ENCODE peak calls at places on chromosome 16, in six cellular contexts. B is K562, L is stomach, X is H1, F is HepG2, O is transverse colon. D is an unnamed sample.

GRCh38 chr16:50560903-50561863 is 13.0 kb downstream of the NKD1 start:
- DNase-seq in B (no peak), L (no peak), X (no peak), F (peak), O (no peak), D (no peak)

GRCh38 chr16:14628806-14629611 is 1.1 kb downstream of the PARN start:
- DNase-seq in B (no peak), L (no peak), X (no peak), F (no peak), O (no peak), D (no peak)

GRCh38 chr16:85570213-85570734 is 42.8 kb upstream of the GSE1 start:
- DNase-seq in B (no peak), L (peak), X (no peak), F (no peak), O (no peak), D (no peak)

GRCh38 chr16:50861926-50862325 is 120.0 kb downstream of the CYLD start:
- DNase-seq in B (no peak), L (no peak), X (no peak), F (peak), O (no peak), D (no peak)

GRCh38 chr16:28193530-28194423 is 18.0 kb downstream of the XPO6 start:
- DNase-seq in B (no peak), L (no peak), X (no peak), F (no peak), O (no peak), D (no peak)

GRCh38 chr16:74984194-74984669 is 691 bp downstream of the WDR59 start:
- DNase-seq in B (no peak), L (no peak), X (no peak), F (peak), O (no peak), D (no peak)

GRCh38 chr16:55641430-55642056 is 14.2 kb upstream of the SLC6A2 start:
- DNase-seq in B (no peak), L (no peak), X (no peak), F (peak), O (no peak), D (no peak)

GRCh38 chr16:59478806-59479205 is 744.7 kb upstream of the GOT2 start:
- DNase-seq in B (no peak), L (no peak), X (no peak), F (no peak), O (no peak), D (no peak)

GRCh38 chr16:29877266-29877961 is 14.4 kb upstream of the CDIPT start:
- DNase-seq in B (peak), L (no peak), X (peak), F (no peak), O (no peak), D (no peak)

GRCh38 chr16:12988071-12988470 is 86.7 kb downstream of the SHISA9 start:
- DNase-seq in B (no peak), L (no peak), X (no peak), F (no peak), O (no peak), D (no peak)

GRCh38 chr16:25006504-25007055 is 8.6 kb downstream of the ARHGAP17 start:
- DNase-seq in B (no peak), L (no peak), X (no peak), F (peak), O (peak), D (no peak)

GRCh38 chr16:50308237-50308965 is 42.0 kb downstream of the ADCY7 start:
- DNase-seq in B (no peak), L (peak), X (no peak), F (no peak), O (no peak), D (peak)

GRCh38 chr16:48330847-48331204 is 54.4 kb downstream of the SIAH1 start:
- DNase-seq in B (no peak), L (no peak), X (no peak), F (no peak), O (no peak), D (no peak)

GRCh38 chr16:55443855-55444254 is 35.1 kb upstream of the MMP2 start:
- DNase-seq in B (no peak), L (no peak), X (no peak), F (no peak), O (no peak), D (no peak)

GRCh38 chr16:69618307-69618706 is 52.5 kb downstream of the NFAT5 start:
- DNase-seq in B (no peak), L (no peak), X (no peak), F (no peak), O (no peak), D (no peak)

GRCh38 chr16:17434006-17434405 is 36.8 kb downstream of the XYLT1 start:
- DNase-seq in B (no peak), L (no peak), X (no peak), F (no peak), O (no peak), D (no peak)

GRCh38 chr16:79874391-79874790 is 273.9 kb upstream of the MAF start:
- DNase-seq in B (no peak), L (no peak), X (no peak), F (no peak), O (peak), D (peak)

GRCh38 chr16:88074041-88074440 is 122.8 kb downstream of the BANP start:
- DNase-seq in B (no peak), L (no peak), X (no peak), F (no peak), O (no peak), D (no peak)

GRCh38 chr16:12160249-12160648 is 183.7 kb downstream of the SNX29 start:
- DNase-seq in B (no peak), L (no peak), X (no peak), F (no peak), O (no peak), D (no peak)

GRCh38 chr16:74874123-74874522 is 99.5 kb upstream of the FA2H start:
- DNase-seq in B (no peak), L (no peak), X (no peak), F (no peak), O (no peak), D (no peak)

GRCh38 chr16:25013751-25014499 is 1.2 kb downstream of the ARHGAP17 start:
- DNase-seq in B (no peak), L (no peak), X (no peak), F (no peak), O (no peak), D (no peak)

GRCh38 chr16:88720396-88720970 is 14.2 kb downstream of the CTU2 start:
- DNase-seq in B (no peak), L (no peak), X (no peak), F (no peak), O (no peak), D (no peak)

GRCh38 chr16:29994613-29995329 is 646 bp downstream of the HIRIP3 start:
- DNase-seq in B (peak), L (peak), X (no peak), F (no peak), O (peak), D (peak)

GRCh38 chr16:15855704-15856003 is 1.2 kb downstream of the MYH11 start:
- DNase-seq in B (no peak), L (no peak), X (no peak), F (no peak), O (no peak), D (no peak)

GRCh38 chr16:8854298-8854948 is 14.4 kb downstream of the CARHSP1 start:
- DNase-seq in B (no peak), L (no peak), X (no peak), F (no peak), O (peak), D (peak)

GRCh38 chr16:75566889-75567255 is 693 bp downstream of the GABARAPL2 start:
- DNase-seq in B (peak), L (no peak), X (no peak), F (no peak), O (peak), D (no peak)

GRCh38 chr16:19116711-19117449 is 3.1 kb downstream of the ITPRIPL2 start:
- DNase-seq in B (no peak), L (no peak), X (no peak), F (no peak), O (no peak), D (no peak)

GRCh38 chr16:87391950-87392822 is at the start of gene MAP1LC3B:
- DNase-seq in B (peak), L (peak), X (peak), F (peak), O (peak), D (peak)

GRCh38 chr16:88049561-88050545 is 98.6 kb downstream of the BANP start:
- DNase-seq in B (no peak), L (no peak), X (no peak), F (no peak), O (no peak), D (peak)

GRCh38 chr16:10878328-10878643 is 1.3 kb downstream of the CIITA start:
- DNase-seq in B (no peak), L (no peak), X (no peak), F (no peak), O (no peak), D (no peak)

GRCh38 chr16:25064967-25065366 is 46.6 kb upstream of the LCMT1 start:
- DNase-seq in B (no peak), L (no peak), X (no peak), F (peak), O (no peak), D (peak)

GRCh38 chr16:55439101-55439690 is 39.8 kb upstream of the MMP2 start:
- DNase-seq in B (no peak), L (no peak), X (no peak), F (no peak), O (no peak), D (no peak)

GRCh38 chr16:2191446-2191706 is 5.0 kb downstream of the CASKIN1 start:
- DNase-seq in B (no peak), L (no peak), X (no peak), F (no peak), O (no peak), D (no peak)

GRCh38 chr16:68907297-68907999 is 64.1 kb downstream of the TANGO6 start:
- DNase-seq in B (no peak), L (no peak), X (no peak), F (peak), O (no peak), D (no peak)

GRCh38 chr16:30985401-30986128 is 558 bp downstream of the HSD3B7 start:
- DNase-seq in B (peak), L (peak), X (no peak), F (peak), O (peak), D (no peak)

GRCh38 chr16:72428611-72429376 is 256.8 kb upstream of the PMFBP1 start:
- DNase-seq in B (no peak), L (no peak), X (no peak), F (no peak), O (no peak), D (no peak)

GRCh38 chr16:57357330-57358151 is 1.0 kb upstream of the CCL22 start:
- DNase-seq in B (no peak), L (peak), X (no peak), F (peak), O (no peak), D (no peak)

GRCh38 chr16:57358527-57359095 is at the start of gene CCL22:
- DNase-seq in B (no peak), L (peak), X (no peak), F (no peak), O (no peak), D (no peak)

GRCh38 chr16:57354311-57354710 is 4.3 kb upstream of the CCL22 start:
- DNase-seq in B (no peak), L (peak), X (no peak), F (no peak), O (no peak), D (no peak)

GRCh38 chr16:57356547-57356946 is 2.0 kb upstream of the CCL22 start:
- DNase-seq in B (no peak), L (peak), X (no peak), F (no peak), O (no peak), D (no peak)

GRCh38 chr16:57355898-57356414 is 2.6 kb upstream of the CCL22 start:
- DNase-seq in B (no peak), L (peak), X (no peak), F (no peak), O (no peak), D (no peak)
- TF ChIP-seq CTCF in B (no peak), L (no peak), X (no peak), F (no peak), O (no peak), D (no peak)

GRCh38 chr16:60741810-60742209 is 1294.4 kb downstream of the CDH8 start:
- DNase-seq in B (no peak), L (no peak), X (no peak), F (no peak), O (no peak), D (no peak)
- TF ChIP-seq EP300 in B (no peak), L (no peak), X (no peak), F (no peak), O (no peak), D (no peak)

GRCh38 chr16:53090591-53091507 is 36.1 kb downstream of the CHD9 start:
- DNase-seq in B (no peak), L (peak), X (no peak), F (peak), O (peak), D (peak)
- TF ChIP-seq POLR2AphosphoS5 in B (no peak), L (peak), X (no peak), F (no peak), O (peak), D (peak)

GRCh38 chr16:3822366-3823045 is 58.0 kb downstream of the CREBBP start:
- DNase-seq in B (no peak), L (no peak), X (no peak), F (no peak), O (no peak), D (no peak)
- TF ChIP-seq CTCF in B (no peak), L (no peak), X (no peak), F (no peak), O (no peak), D (no peak)

GRCh38 chr16:22296225-22297113 is 740 bp upstream of the POLR3E start:
- DNase-seq in B (peak), L (no peak), X (no peak), F (peak), O (no peak), D (peak)

GRCh38 chr16:22299036-22299435 is 1.8 kb downstream of the POLR3E start:
- DNase-seq in B (peak), L (no peak), X (no peak), F (no peak), O (no peak), D (no peak)

GRCh38 chr16:22300427-22301071 is 3.3 kb downstream of the POLR3E start:
- DNase-seq in B (peak), L (peak), X (no peak), F (peak), O (peak), D (peak)

GRCh38 chr16:22297871-22298733 is 893 bp downstream of the POLR3E start:
- DNase-seq in B (peak), L (peak), X (no peak), F (peak), O (peak), D (peak)

DNA sequence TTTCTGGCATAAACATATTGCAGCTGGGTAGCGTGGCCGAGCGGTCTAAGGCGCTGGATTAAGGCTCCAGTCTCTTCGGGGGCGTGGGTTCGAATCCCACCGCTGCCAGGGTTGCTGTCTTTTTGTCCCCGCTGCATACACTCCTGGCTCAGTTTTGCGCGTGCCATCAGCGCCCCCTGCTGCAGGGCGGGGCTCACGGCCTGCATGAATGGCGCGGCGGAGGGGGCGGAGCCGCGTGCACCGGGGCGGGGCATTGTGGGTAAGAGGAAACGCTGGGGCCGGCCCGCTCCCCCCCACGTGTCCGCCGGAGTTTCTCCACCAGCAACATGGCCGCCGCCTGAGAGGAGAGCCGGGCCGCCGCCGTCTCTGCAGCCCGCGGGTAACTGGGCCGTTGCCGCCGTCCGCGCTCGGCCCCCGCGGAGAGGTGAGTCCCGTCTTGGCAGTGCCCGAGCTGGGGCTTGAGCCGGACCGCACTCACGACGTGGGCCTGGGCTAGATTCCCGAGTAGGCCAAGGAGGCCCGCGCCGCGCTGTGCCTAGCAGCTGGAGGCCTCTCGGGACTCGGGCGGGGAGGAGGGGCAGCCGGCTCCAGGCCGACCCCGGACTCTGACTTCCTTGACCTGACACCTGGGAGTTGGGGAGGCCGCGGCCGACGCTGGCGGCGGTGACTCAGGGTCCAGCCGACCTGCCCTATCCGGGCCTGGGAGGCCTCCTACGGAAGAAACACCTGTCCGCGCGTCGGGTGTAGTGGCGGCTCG is at the start of gene POLR3E:
- DNase-seq in B (peak), L (peak), X (peak), F (peak), O (peak), D (peak)
- TF ChIP-seq EP300 in B (peak), L (no peak), X (peak), F (peak), O (no peak), D (peak)

DNA sequence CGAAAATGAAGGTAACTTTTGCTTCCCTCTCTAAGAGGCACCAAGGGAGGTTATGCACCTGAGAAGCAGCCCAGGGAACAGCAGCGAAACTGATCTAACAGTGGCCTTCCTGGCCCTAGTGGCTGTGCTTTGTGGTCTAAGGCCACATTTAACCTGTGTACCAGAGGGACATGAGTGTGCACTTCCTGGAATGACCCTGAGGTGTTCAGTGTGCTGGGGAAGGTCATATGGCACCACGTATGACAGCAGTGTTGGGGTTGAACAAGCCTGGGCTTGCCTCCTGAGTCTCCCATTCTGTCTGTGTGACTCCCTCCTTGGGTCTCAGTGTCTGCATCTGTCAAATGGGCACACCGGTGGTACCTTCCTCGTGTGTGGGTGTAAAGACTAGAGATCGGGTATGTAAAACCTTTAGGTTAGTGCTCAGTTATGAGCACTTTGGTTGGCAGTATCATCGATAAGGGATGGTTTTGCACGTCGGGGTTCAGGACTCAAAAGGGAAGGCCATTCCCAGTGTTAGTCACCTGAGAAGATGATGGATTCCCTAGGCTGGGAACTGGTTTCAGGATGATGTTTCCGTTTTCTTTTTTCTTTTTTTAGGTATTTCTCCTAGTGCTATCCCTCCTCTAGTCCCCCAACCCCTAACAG is 31.9 kb downstream of the PLCG2 start:
- DNase-seq in B (no peak), L (no peak), X (no peak), F (no peak), O (peak), D (no peak)
- TF ChIP-seq POLR2AphosphoS5 in B (no peak), L (no peak), X (no peak), F (no peak), O (no peak), D (no peak)

D was measured in sigmoid colon.